ENCODE peak calls at places on chromosomes 13 and 19, in seven cellular contexts. C is stimulated activated CD4-positive, alpha-beta T cell treated with anti-CD3 and anti-CD28 coated beads, Interleukin-1b, Interleukin-23, amount 100 ng/mL, for 24 hours; S is EL; N is adrenal gland; I is mammary epithelial cell; Q is LHCN-M2; Z is Karpas-422. X is an unnamed sample.

GRCh38 chr13:50910483-50910805 is 853 bp downstream of the RNASEH2B start:
- DNase-seq in S (peak), I (no peak), Z (no peak), C (no peak), Q (peak), N (no peak), X (peak)

GRCh38 chr13:110300090-110300815 is 6.7 kb downstream of the COL4A1 start:
- DNase-seq in N (peak), S (no peak), Q (peak), Z (no peak), C (no peak), I (no peak), X (no peak)

GRCh38 chr19:53991224-53992113 is at the start of gene CACNG6:
- DNase-seq in Z (no peak), Q (peak), I (no peak), S (peak), C (no peak), N (no peak), X (peak)

GRCh38 chr13:43054803-43055802 is 31.7 kb downstream of the DNAJC15 start:
- DNase-seq in Z (peak), I (peak), Q (peak), C (no peak), S (peak), N (peak), X (peak)

GRCh38 chr19:35618857-35619256 is 6.3 kb downstream of the HAUS5 start:
- DNase-seq in Z (no peak), S (no peak), I (no peak), Q (no peak), N (no peak), C (no peak), X (no peak)

GRCh38 chr13:40152145-40152544 is 496.7 kb downstream of the COG6 start:
- DNase-seq in I (peak), C (no peak), Q (peak), S (peak), Z (no peak), N (no peak), X (peak)

GRCh38 chr19:45137179-45137761 is 23.5 kb downstream of the NKPD1 start:
- DNase-seq in Q (peak), S (no peak), Z (peak), N (no peak), I (no peak), C (no peak), X (peak)

GRCh38 chr19:55437410-55437809 is 5.7 kb downstream of the SHISA7 start:
- DNase-seq in N (peak), Q (peak), I (peak), C (no peak), Z (peak), S (peak), X (peak)

GRCh38 chr19:13861714-13862531 is 15.0 kb upstream of the NANOS3 start:
- DNase-seq in S (peak), N (peak), C (peak), Z (peak), Q (peak), I (peak), X (peak)

GRCh38 chr13:36436811-36437210 is 4.5 kb downstream of the CCNA1 start:
- DNase-seq in I (no peak), Q (no peak), S (no peak), C (no peak), Z (no peak), N (no peak), X (no peak)

GRCh38 chr19:58009666-58010301 is 7.2 kb upstream of the ZNF606 start:
- DNase-seq in S (peak), Z (no peak), I (peak), C (no peak), N (peak), Q (no peak), X (no peak)

GRCh38 chr19:45428385-45429231 is 4.9 kb upstream of the ERCC1 start:
- DNase-seq in C (no peak), I (no peak), Z (no peak), S (peak), Q (peak), N (no peak), X (peak)

GRCh38 chr19:1355258-1355973 is 28.3 kb upstream of the NDUFS7 start:
- DNase-seq in Q (peak), N (no peak), C (no peak), S (no peak), Z (peak), I (peak), X (peak)

GRCh38 chr13:27578121-27579030 is 42.0 kb downstream of the LNX2 start:
- DNase-seq in N (no peak), C (no peak), Z (no peak), S (peak), I (peak), Q (peak), X (peak)

GRCh38 chr19:7480975-7481265 is 7.9 kb downstream of the PEX11G start:
- DNase-seq in I (no peak), C (no peak), N (peak), Z (no peak), S (no peak), Q (no peak), X (no peak)

GRCh38 chr19:43707158-43707712 is 8.6 kb upstream of the IRGC start:
- DNase-seq in S (no peak), I (no peak), C (no peak), Z (no peak), N (no peak), Q (no peak), X (no peak)

GRCh38 chr13:103067751-103068563 is 1.7 kb upstream of the SLC10A2 start:
- DNase-seq in I (peak), Z (no peak), S (no peak), C (no peak), N (no peak), Q (no peak), X (no peak)

GRCh38 chr19:37959665-37960114 is 52.7 kb downstream of the SIPA1L3 start:
- DNase-seq in C (no peak), Q (no peak), N (no peak), Z (peak), I (no peak), S (no peak), X (no peak)

GRCh38 chr13:76921516-76921915 is 26.8 kb upstream of the ACOD1 start:
- DNase-seq in N (no peak), I (peak), S (peak), Q (no peak), C (no peak), Z (no peak), X (no peak)

GRCh38 chr19:18655173-18655844 is 18.5 kb downstream of the KLHL26 start:
- DNase-seq in S (no peak), Q (no peak), Z (no peak), N (no peak), I (no peak), C (no peak), X (no peak)

GRCh38 chr13:71828564-71828963 is 38.4 kb downstream of the DACH1 start:
- DNase-seq in N (no peak), Z (no peak), S (no peak), Q (no peak), I (no peak), C (no peak), X (no peak)

GRCh38 chr13:30744056-30744684 is 8.8 kb downstream of the ALOX5AP start:
- DNase-seq in S (peak), C (peak), I (peak), Q (peak), N (peak), Z (peak), X (no peak)

GRCh38 chr13:41065098-41065497 is 3.8 kb downstream of the WBP4 start:
- DNase-seq in S (peak), Q (peak), C (no peak), Z (peak), N (no peak), I (no peak), X (peak)

GRCh38 chr19:31096930-31097329 is 252.3 kb downstream of the TSHZ3 start:
- DNase-seq in N (no peak), Z (no peak), C (no peak), Q (no peak), I (no peak), S (no peak), X (no peak)

GRCh38 chr13:30877335-30877734 is 28.7 kb upstream of the MEDAG start:
- DNase-seq in N (no peak), C (no peak), I (no peak), S (peak), Z (no peak), Q (no peak), X (no peak)

GRCh38 chr13:112933649-112934048 is 35.4 kb upstream of the MCF2L start:
- DNase-seq in I (no peak), C (no peak), S (no peak), N (peak), Q (no peak), Z (no peak), X (no peak)

GRCh38 chr13:112895521-112896465 is 73.2 kb upstream of the MCF2L start:
- DNase-seq in Z (no peak), C (no peak), S (no peak), I (no peak), Q (no peak), N (no peak), X (no peak)

GRCh38 chr13:27038323-27038722 is 133.3 kb downstream of the USP12 start:
- DNase-seq in Z (no peak), C (no peak), N (peak), Q (peak), I (peak), S (peak), X (peak)

GRCh38 chr13:100273138-100273537 is 184.2 kb downstream of the PCCA start:
- DNase-seq in S (no peak), I (no peak), Q (no peak), Z (no peak), C (no peak), N (no peak), X (no peak)

GRCh38 chr13:76903544-76904162 is 17.4 kb upstream of the KCTD12 start:
- DNase-seq in N (peak), Q (peak), S (peak), C (peak), I (peak), Z (peak), X (peak)

GRCh38 chr19:19356500-19356899 is 35.9 kb downstream of the MAU2 start:
- DNase-seq in N (no peak), C (no peak), I (no peak), Z (no peak), S (no peak), Q (no peak), X (no peak)

GRCh38 chr19:48830965-48831364 is 5.3 kb downstream of the HSD17B14 start:
- DNase-seq in C (no peak), S (no peak), Q (no peak), N (no peak), I (no peak), Z (peak), X (no peak)

GRCh38 chr19:4582980-4583842 is 23.7 kb upstream of the SEMA6B start:
- DNase-seq in Z (no peak), I (peak), Q (peak), S (peak), C (no peak), N (peak), X (peak)

GRCh38 chr13:98466634-98467236 is 110.2 kb downstream of the STK24 start:
- DNase-seq in C (no peak), I (no peak), N (no peak), S (peak), Z (peak), Q (peak), X (peak)

GRCh38 chr13:47933688-47934011 is 67.4 kb downstream of the SUCLA2 start:
- DNase-seq in S (no peak), I (peak), N (no peak), C (no peak), Z (no peak), Q (peak), X (peak)

GRCh38 chr19:45075215-45076028 is 856 bp downstream of the ZNF296 start:
- DNase-seq in I (no peak), Q (no peak), N (peak), Z (peak), S (peak), C (no peak), X (peak)